ENCODE peak calls at places on chromosomes 11 and 22, in five cellular contexts. E is esophagus squamous epithelium; T is CD8-positive, alpha-beta memory T cell; I is fibroblast of lung; G is GM23338. O is an unnamed sample.

GRCh38 chr22:19970479-19971275 is 29.1 kb upstream of the TXNRD2 start:
- DNase-seq in E (no peak), T (peak), I (peak), G (peak), O (peak)

GRCh38 chr11:31796523-31797226 is 14.4 kb downstream of the PAX6 start:
- DNase-seq in E (no peak), T (no peak), I (no peak), G (peak), O (no peak)

GRCh38 chr22:45781459-45781858 is 109.8 kb downstream of the ATXN10 start:
- DNase-seq in E (no peak), T (no peak), I (peak), G (no peak), O (no peak)

GRCh38 chr11:13959001-13959400 is 3.5 kb upstream of the SPON1 start:
- DNase-seq in E (no peak), T (no peak), I (no peak), G (no peak), O (no peak)

GRCh38 chr11:2382129-2382517 is 5.0 kb downstream of the CD81 start:
- DNase-seq in E (no peak), T (no peak), I (no peak), G (no peak), O (no peak)

GRCh38 chr22:39721456-39722325 is 151.1 kb downstream of the CACNA1I start:
- DNase-seq in E (no peak), T (no peak), I (no peak), G (no peak), O (no peak)

GRCh38 chr11:26700536-26701235 is 21.2 kb downstream of the SLC5A12 start:
- DNase-seq in E (no peak), T (no peak), I (no peak), G (no peak), O (no peak)

GRCh38 chr11:121207485-121208115 is 85.0 kb upstream of the SC5D start:
- DNase-seq in E (no peak), T (no peak), I (no peak), G (no peak), O (no peak)

GRCh38 chr11:46161201-46161600 is 39.9 kb upstream of the PHF21A start:
- DNase-seq in E (no peak), T (no peak), I (no peak), G (no peak), O (no peak)

GRCh38 chr11:123742334-123742733 is 874 bp upstream of the ZNF202 start:
- DNase-seq in E (no peak), T (no peak), I (no peak), G (peak), O (no peak)

GRCh38 chr11:71247551-71248250 is 4.7 kb downstream of the SHANK2 start:
- DNase-seq in E (no peak), T (no peak), I (no peak), G (peak), O (no peak)

GRCh38 chr11:120566176-120566575 is 54.6 kb downstream of the GRIK4 start:
- DNase-seq in E (no peak), T (no peak), I (peak), G (no peak), O (no peak)

GRCh38 chr22:49230194-49230577 is 597.5 kb downstream of the BRD1 start:
- DNase-seq in E (no peak), T (no peak), I (no peak), G (no peak), O (no peak)

GRCh38 chr11:111815489-111815888 is 49.3 kb upstream of the PPP2R1B start:
- DNase-seq in E (no peak), T (no peak), I (peak), G (no peak), O (no peak)

GRCh38 chr11:111814106-111814505 is 47.9 kb upstream of the PPP2R1B start:
- DNase-seq in E (no peak), T (no peak), I (no peak), G (no peak), O (no peak)

GRCh38 chr11:111812211-111812610 is 46.0 kb upstream of the PPP2R1B start:
- DNase-seq in E (no peak), T (no peak), I (no peak), G (no peak), O (no peak)

GRCh38 chr11:111811445-111811844 is 45.3 kb upstream of the PPP2R1B start:
- DNase-seq in E (no peak), T (no peak), I (no peak), G (no peak), O (no peak)

GRCh38 chr11:111814567-111814966 is 48.4 kb upstream of the PPP2R1B start:
- DNase-seq in E (no peak), T (no peak), I (peak), G (no peak), O (no peak)
- H3K27ac ChIP-seq in E (peak), T (no peak), I (peak), G (peak), O (peak)

GRCh38 chr11:33383920-33384209 is 126.7 kb downstream of the HIPK3 start:
- DNase-seq in E (no peak), T (no peak), I (no peak), G (no peak), O (no peak)
- H3K27ac ChIP-seq in E (no peak), T (no peak), I (no peak), G (no peak), O (no peak)

GRCh38 chr11:126481303-126481680 is 125.8 kb downstream of the ST3GAL4 start:
- DNase-seq in E (no peak), T (no peak), I (no peak), G (no peak), O (no peak)

GRCh38 chr11:126479178-126479930 is 123.9 kb downstream of the ST3GAL4 start:
- DNase-seq in E (no peak), T (no peak), I (no peak), G (no peak), O (no peak)

GRCh38 chr11:126482586-126483108 is 127.2 kb downstream of the ST3GAL4 start:
- DNase-seq in E (no peak), T (no peak), I (no peak), G (no peak), O (no peak)

GRCh38 chr11:126480015-126480409 is 124.5 kb downstream of the ST3GAL4 start:
- DNase-seq in E (no peak), T (no peak), I (no peak), G (no peak), O (no peak)

DNA sequence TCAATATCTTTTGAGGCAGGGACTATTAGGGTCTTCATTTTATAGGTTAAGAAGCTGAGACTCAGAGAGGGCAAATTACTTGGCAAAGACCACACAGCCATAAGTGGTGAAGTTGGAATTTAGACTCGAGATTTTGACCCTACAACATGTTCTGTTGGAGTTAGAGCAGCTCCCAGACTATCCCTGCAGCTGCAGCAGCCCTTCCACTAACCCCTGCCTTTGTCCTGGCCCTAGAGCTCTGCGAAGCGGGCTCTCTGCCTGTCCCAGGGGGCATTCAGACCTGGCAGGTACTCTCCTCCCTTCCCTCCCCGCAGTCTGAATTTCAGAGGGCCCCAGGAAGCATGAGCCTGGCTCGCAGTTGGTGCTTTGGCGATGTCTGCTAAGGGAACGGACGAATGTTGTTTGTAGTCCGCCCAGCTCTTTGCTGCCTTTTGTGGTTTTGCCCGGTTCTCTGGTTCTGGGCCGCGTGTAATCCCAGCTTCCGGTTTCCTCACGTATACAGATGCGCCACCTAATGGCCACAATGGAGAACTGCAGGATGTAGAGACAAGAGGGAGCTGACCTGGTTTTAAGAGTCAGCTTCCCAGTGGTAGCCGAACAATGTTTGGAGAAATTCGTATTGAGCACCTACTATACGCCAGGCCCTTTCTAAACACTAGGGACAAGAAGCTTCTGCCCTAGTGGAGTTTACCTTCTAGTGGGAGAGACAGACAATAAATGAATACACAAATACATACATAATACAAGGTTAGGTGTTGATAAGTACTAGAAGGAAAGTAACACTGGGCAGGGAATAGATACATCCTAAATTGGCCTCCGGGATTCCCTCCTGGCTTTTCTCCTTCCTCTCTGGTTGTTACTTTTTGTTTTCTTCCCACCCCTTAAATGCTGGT is 125.2 kb downstream of the ST3GAL4 start:
- DNase-seq in E (peak), T (peak), I (peak), G (peak), O (peak)
- H3K27ac ChIP-seq in E (peak), T (no peak), I (no peak), G (no peak), O (peak)

DNA sequence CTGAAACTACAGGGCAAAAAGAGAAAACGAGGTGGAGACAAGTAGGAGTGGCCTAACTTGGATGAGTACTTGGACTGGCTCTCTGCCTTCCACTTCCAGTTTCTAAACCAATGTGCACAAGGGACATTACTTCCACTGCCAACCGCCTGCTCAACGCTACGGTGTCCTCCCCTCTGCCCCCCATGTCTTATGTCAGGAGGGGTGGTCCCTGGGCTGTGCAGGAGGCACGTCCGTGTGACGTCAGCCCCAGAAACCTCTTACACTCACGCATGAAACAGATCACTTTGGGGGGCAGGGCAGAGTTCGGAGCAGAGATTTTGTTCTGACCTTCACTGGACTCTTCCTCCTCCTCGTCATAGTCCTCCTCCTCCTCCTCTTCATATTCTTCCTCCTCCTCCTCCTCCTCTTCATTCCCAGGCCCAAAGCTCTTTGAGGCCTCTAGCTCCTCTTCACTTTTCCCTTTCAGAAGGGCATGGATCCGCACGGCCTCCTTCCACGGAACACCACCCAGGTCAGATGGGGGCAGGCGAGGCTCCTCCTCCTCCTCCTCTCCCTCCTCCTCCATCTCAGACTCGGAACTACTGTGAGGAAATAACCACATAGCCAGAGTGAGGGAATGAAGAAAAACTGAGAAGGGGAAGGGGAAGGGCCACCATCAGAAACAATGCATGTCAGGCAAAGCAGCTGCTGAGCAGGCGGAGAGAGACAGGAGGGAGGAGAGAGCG is 57.4 kb upstream of the BID start:
- DNase-seq in E (no peak), T (no peak), I (no peak), G (no peak), O (no peak)
- H3K27ac ChIP-seq in E (peak), T (no peak), I (no peak), G (no peak), O (peak)

DNA sequence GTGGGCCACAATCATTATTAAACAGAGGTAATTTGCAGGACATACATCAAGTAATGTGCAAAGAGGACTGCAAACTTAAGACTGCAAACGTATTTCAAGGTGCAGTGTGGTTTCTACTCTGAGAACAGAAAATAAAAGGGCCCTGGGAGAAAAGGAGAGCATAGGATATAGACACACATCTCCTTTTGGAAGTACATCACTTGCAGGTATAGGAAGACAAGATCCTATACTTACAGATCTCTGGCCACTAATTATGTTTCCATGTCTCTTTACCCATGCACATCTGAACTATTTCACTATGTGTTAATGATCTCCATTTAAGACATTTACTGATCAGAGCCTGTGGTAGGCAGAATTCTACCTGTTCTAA is 47.7 kb downstream of the PIWIL3 start:
- DNase-seq in E (no peak), T (no peak), I (no peak), G (no peak), O (no peak)
- H3K27ac ChIP-seq in E (no peak), T (no peak), I (no peak), G (no peak), O (no peak)

O was measured in caudate nucleus.